ENCODE peak calls at places on chromosomes 5 and 9, in eight cellular contexts. One of them, this sample, is unnamed.

GRCh38 chr5:135553688-135554462 is 18.1 kb upstream of the NEUROG1 start:
- DNase-seq in neuronal stem cell: no peak
- DNase-seq in neural progenitor cell: peak; percentile 65
- DNase-seq in suprapubic skin: no peak
- DNase-seq in adrenal gland: no peak
- DNase-seq in CD4-positive, CD25-positive, alpha-beta regulatory T cell: no peak
- DNase-seq in thoracic aorta: no peak
- DNase-seq in tibial nerve: no peak
- DNase-seq in this sample: no peak

GRCh38 chr5:57592236-57592635 is 109.6 kb upstream of the ACTBL2 start:
- DNase-seq in suprapubic skin: no peak
- DNase-seq in thoracic aorta: no peak
- DNase-seq in neural progenitor cell: no peak
- DNase-seq in neuronal stem cell: no peak
- DNase-seq in CD4-positive, CD25-positive, alpha-beta regulatory T cell: no peak
- DNase-seq in adrenal gland: no peak
- DNase-seq in tibial nerve: no peak
- DNase-seq in this sample: no peak

GRCh38 chr5:179732918-179733763 is 519 bp downstream of the MAML1 start:
- DNase-seq in neuronal stem cell: peak; percentile 12
- DNase-seq in tibial nerve: peak; percentile 30
- DNase-seq in CD4-positive, CD25-positive, alpha-beta regulatory T cell: peak; percentile 48
- DNase-seq in neural progenitor cell: peak; percentile 52
- DNase-seq in suprapubic skin: no peak
- DNase-seq in thoracic aorta: no peak
- DNase-seq in adrenal gland: peak; percentile 58
- DNase-seq in this sample: peak; percentile 10

GRCh38 chr5:34571380-34572041 is 84.6 kb upstream of the RAI14 start:
- DNase-seq in suprapubic skin: no peak
- DNase-seq in tibial nerve: no peak
- DNase-seq in CD4-positive, CD25-positive, alpha-beta regulatory T cell: no peak
- DNase-seq in adrenal gland: no peak
- DNase-seq in thoracic aorta: no peak
- DNase-seq in neural progenitor cell: no peak
- DNase-seq in neuronal stem cell: no peak
- DNase-seq in this sample: no peak

GRCh38 chr5:78404682-78405293 is 44.4 kb downstream of the SCAMP1 start:
- DNase-seq in suprapubic skin: no peak
- DNase-seq in adrenal gland: no peak
- DNase-seq in tibial nerve: no peak
- DNase-seq in neural progenitor cell: no peak
- DNase-seq in thoracic aorta: no peak
- DNase-seq in neuronal stem cell: no peak
- DNase-seq in CD4-positive, CD25-positive, alpha-beta regulatory T cell: no peak
- DNase-seq in this sample: no peak

GRCh38 chr5:179768326-179769085 is 25.3 kb upstream of the LTC4S start:
- DNase-seq in adrenal gland: no peak
- DNase-seq in suprapubic skin: no peak
- DNase-seq in thoracic aorta: no peak
- DNase-seq in CD4-positive, CD25-positive, alpha-beta regulatory T cell: no peak
- DNase-seq in tibial nerve: no peak
- DNase-seq in neuronal stem cell: no peak
- DNase-seq in neural progenitor cell: peak; percentile 37
- DNase-seq in this sample: no peak

GRCh38 chr5:74927336-74927735 is 61.1 kb upstream of the FAM169A start:
- DNase-seq in suprapubic skin: no peak
- DNase-seq in tibial nerve: no peak
- DNase-seq in adrenal gland: no peak
- DNase-seq in thoracic aorta: no peak
- DNase-seq in CD4-positive, CD25-positive, alpha-beta regulatory T cell: no peak
- DNase-seq in neural progenitor cell: no peak
- DNase-seq in neuronal stem cell: no peak
- DNase-seq in this sample: no peak

GRCh38 chr9:80401243-80401642 is 829.5 kb downstream of the TLE4 start:
- DNase-seq in neuronal stem cell: no peak
- DNase-seq in neural progenitor cell: no peak
- DNase-seq in tibial nerve: no peak
- DNase-seq in thoracic aorta: no peak
- DNase-seq in suprapubic skin: no peak
- DNase-seq in CD4-positive, CD25-positive, alpha-beta regulatory T cell: no peak
- DNase-seq in adrenal gland: no peak
- DNase-seq in this sample: no peak

GRCh38 chr5:87827561-87827960 is 414.8 kb upstream of the CCNH start:
- DNase-seq in neuronal stem cell: no peak
- DNase-seq in suprapubic skin: no peak
- DNase-seq in tibial nerve: no peak
- DNase-seq in CD4-positive, CD25-positive, alpha-beta regulatory T cell: no peak
- DNase-seq in neural progenitor cell: no peak
- DNase-seq in adrenal gland: no peak
- DNase-seq in thoracic aorta: no peak
- DNase-seq in this sample: no peak

GRCh38 chr9:125297917-125298316 is 36.3 kb downstream of the GAPVD1 start:
- DNase-seq in thoracic aorta: no peak
- DNase-seq in neural progenitor cell: no peak
- DNase-seq in tibial nerve: no peak
- DNase-seq in adrenal gland: no peak
- DNase-seq in CD4-positive, CD25-positive, alpha-beta regulatory T cell: peak; percentile 20
- DNase-seq in suprapubic skin: no peak
- DNase-seq in neuronal stem cell: no peak
- DNase-seq in this sample: peak; percentile 22

GRCh38 chr5:131968396-131968954 is 23.0 kb upstream of the MEIKIN start:
- DNase-seq in adrenal gland: no peak
- DNase-seq in neural progenitor cell: no peak
- DNase-seq in CD4-positive, CD25-positive, alpha-beta regulatory T cell: no peak
- DNase-seq in tibial nerve: no peak
- DNase-seq in neuronal stem cell: no peak
- DNase-seq in suprapubic skin: no peak
- DNase-seq in thoracic aorta: no peak
- DNase-seq in this sample: no peak

GRCh38 chr9:131865446-131866195 is 125.7 kb upstream of the RAPGEF1 start:
- DNase-seq in thoracic aorta: no peak
- DNase-seq in suprapubic skin: no peak
- DNase-seq in tibial nerve: no peak
- DNase-seq in CD4-positive, CD25-positive, alpha-beta regulatory T cell: no peak
- DNase-seq in neuronal stem cell: no peak
- DNase-seq in neural progenitor cell: no peak
- DNase-seq in adrenal gland: no peak
- DNase-seq in this sample: no peak

GRCh38 chr9:114155263-114155966 is at the start of gene COL27A1:
- DNase-seq in thoracic aorta: peak; percentile 64
- DNase-seq in tibial nerve: peak; percentile 87
- DNase-seq in neural progenitor cell: peak; percentile 93
- DNase-seq in neuronal stem cell: peak; percentile 88
- DNase-seq in suprapubic skin: peak; percentile 89
- DNase-seq in CD4-positive, CD25-positive, alpha-beta regulatory T cell: peak; percentile 65
- DNase-seq in adrenal gland: peak; percentile 87
- DNase-seq in this sample: peak; percentile 38

GRCh38 chr9:80874276-80874675 is 815.1 kb downstream of the TLE1 start:
- DNase-seq in tibial nerve: no peak
- DNase-seq in suprapubic skin: no peak
- DNase-seq in adrenal gland: no peak
- DNase-seq in thoracic aorta: no peak
- DNase-seq in neural progenitor cell: no peak
- DNase-seq in neuronal stem cell: no peak
- DNase-seq in CD4-positive, CD25-positive, alpha-beta regulatory T cell: no peak
- DNase-seq in this sample: no peak

GRCh38 chr9:91156451-91157234 is 205.1 kb downstream of the AUH start:
- DNase-seq in adrenal gland: no peak
- DNase-seq in tibial nerve: no peak
- DNase-seq in CD4-positive, CD25-positive, alpha-beta regulatory T cell: no peak
- DNase-seq in suprapubic skin: no peak
- DNase-seq in thoracic aorta: no peak
- DNase-seq in neural progenitor cell: no peak
- DNase-seq in neuronal stem cell: no peak
- DNase-seq in this sample: no peak

GRCh38 chr5:163571755-163572154 is 66.3 kb downstream of the MAT2B start:
- DNase-seq in thoracic aorta: no peak
- DNase-seq in tibial nerve: no peak
- DNase-seq in suprapubic skin: no peak
- DNase-seq in neural progenitor cell: no peak
- DNase-seq in neuronal stem cell: no peak
- DNase-seq in adrenal gland: no peak
- DNase-seq in CD4-positive, CD25-positive, alpha-beta regulatory T cell: no peak
- DNase-seq in this sample: no peak

GRCh38 chr5:95113489-95113888 is 171.4 kb downstream of the MCTP1 start:
- DNase-seq in CD4-positive, CD25-positive, alpha-beta regulatory T cell: no peak
- DNase-seq in thoracic aorta: no peak
- DNase-seq in suprapubic skin: no peak
- DNase-seq in neural progenitor cell: peak; percentile 45
- DNase-seq in adrenal gland: no peak
- DNase-seq in tibial nerve: no peak
- DNase-seq in neuronal stem cell: no peak
- DNase-seq in this sample: no peak

GRCh38 chr5:57950616-57951228 is 468.1 kb upstream of the ACTBL2 start:
- DNase-seq in neuronal stem cell: no peak
- DNase-seq in neural progenitor cell: peak; percentile 56
- DNase-seq in adrenal gland: no peak
- DNase-seq in suprapubic skin: no peak
- DNase-seq in CD4-positive, CD25-positive, alpha-beta regulatory T cell: no peak
- DNase-seq in tibial nerve: no peak
- DNase-seq in thoracic aorta: no peak
- DNase-seq in this sample: no peak

GRCh38 chr5:115770466-115770865 is 46.0 kb downstream of the CDO1 start:
- DNase-seq in neural progenitor cell: peak; percentile 69
- DNase-seq in thoracic aorta: no peak
- DNase-seq in CD4-positive, CD25-positive, alpha-beta regulatory T cell: peak; percentile 10
- DNase-seq in neuronal stem cell: peak; percentile 11
- DNase-seq in tibial nerve: no peak
- DNase-seq in adrenal gland: no peak
- DNase-seq in suprapubic skin: no peak
- DNase-seq in this sample: no peak

GRCh38 chr9:36764364-36765076 is 191.8 kb downstream of the MELK start:
- DNase-seq in tibial nerve: no peak
- DNase-seq in neuronal stem cell: no peak
- DNase-seq in adrenal gland: no peak
- DNase-seq in CD4-positive, CD25-positive, alpha-beta regulatory T cell: no peak
- DNase-seq in neural progenitor cell: peak; percentile 23
- DNase-seq in suprapubic skin: no peak
- DNase-seq in thoracic aorta: no peak
- DNase-seq in this sample: no peak

GRCh38 chr5:34483442-34484033 is 172.6 kb upstream of the RAI14 start:
- DNase-seq in thoracic aorta: no peak
- DNase-seq in tibial nerve: no peak
- DNase-seq in neural progenitor cell: peak; percentile 79
- DNase-seq in suprapubic skin: no peak
- DNase-seq in adrenal gland: no peak
- DNase-seq in CD4-positive, CD25-positive, alpha-beta regulatory T cell: no peak
- DNase-seq in neuronal stem cell: peak; percentile 44
- DNase-seq in this sample: no peak

GRCh38 chr5:1204693-1205242 is 3.4 kb downstream of the SLC6A19 start:
- DNase-seq in neuronal stem cell: peak; percentile 14
- DNase-seq in neural progenitor cell: peak; percentile 80
- DNase-seq in adrenal gland: no peak
- DNase-seq in thoracic aorta: no peak
- DNase-seq in CD4-positive, CD25-positive, alpha-beta regulatory T cell: no peak
- DNase-seq in suprapubic skin: no peak
- DNase-seq in tibial nerve: no peak
- DNase-seq in this sample: no peak

GRCh38 chr5:101728933-101729332 is 567.2 kb downstream of the SLCO4C1 start:
- DNase-seq in neural progenitor cell: peak; percentile 34
- DNase-seq in adrenal gland: no peak
- DNase-seq in tibial nerve: no peak
- DNase-seq in suprapubic skin: no peak
- DNase-seq in CD4-positive, CD25-positive, alpha-beta regulatory T cell: no peak
- DNase-seq in neuronal stem cell: no peak
- DNase-seq in thoracic aorta: no peak
- DNase-seq in this sample: no peak

GRCh38 chr9:110125207-110125751 is 82.7 kb downstream of the C9orf152 start:
- DNase-seq in adrenal gland: peak; percentile 85
- DNase-seq in neuronal stem cell: peak; percentile 87
- DNase-seq in CD4-positive, CD25-positive, alpha-beta regulatory T cell: no peak
- DNase-seq in thoracic aorta: peak; percentile 71
- DNase-seq in neural progenitor cell: peak; percentile 94
- DNase-seq in suprapubic skin: peak; percentile 88
- DNase-seq in tibial nerve: peak; percentile 79
- DNase-seq in this sample: no peak
- H3K4me3 ChIP-seq in adrenal gland: no peak overlapping the region
- H3K4me3 ChIP-seq in neuronal stem cell: peak overlapping the region; percentile 7
- H3K4me3 ChIP-seq in CD4-positive, CD25-positive, alpha-beta regulatory T cell: no peak overlapping the region
- H3K4me3 ChIP-seq in thoracic aorta: peak overlapping the region; percentile 69
- H3K4me3 ChIP-seq in neural progenitor cell: no peak overlapping the region
- H3K4me3 ChIP-seq in suprapubic skin: no peak overlapping the region
- H3K4me3 ChIP-seq in tibial nerve: peak overlapping the region; percentile 12
- H3K4me3 ChIP-seq in this sample: no peak overlapping the region

GRCh38 chr9:34656992-34657391 is 5.0 kb downstream of the IL11RA start:
- DNase-seq in adrenal gland: no peak
- DNase-seq in neuronal stem cell: no peak
- DNase-seq in CD4-positive, CD25-positive, alpha-beta regulatory T cell: no peak
- DNase-seq in tibial nerve: no peak
- DNase-seq in neural progenitor cell: no peak
- DNase-seq in suprapubic skin: no peak
- DNase-seq in thoracic aorta: no peak
- DNase-seq in this sample: no peak

GRCh38 chr9:34654317-34655083 is 2.5 kb downstream of the IL11RA start:
- DNase-seq in CD4-positive, CD25-positive, alpha-beta regulatory T cell: no peak
- DNase-seq in tibial nerve: peak; percentile 65
- DNase-seq in thoracic aorta: peak; percentile 46
- DNase-seq in adrenal gland: peak; percentile 50
- DNase-seq in suprapubic skin: no peak
- DNase-seq in neuronal stem cell: no peak
- DNase-seq in neural progenitor cell: no peak
- DNase-seq in this sample: no peak

GRCh38 chr9:34655394-34655793 is 3.4 kb downstream of the IL11RA start:
- DNase-seq in suprapubic skin: no peak
- DNase-seq in neuronal stem cell: no peak
- DNase-seq in neural progenitor cell: no peak
- DNase-seq in CD4-positive, CD25-positive, alpha-beta regulatory T cell: no peak
- DNase-seq in adrenal gland: no peak
- DNase-seq in tibial nerve: no peak
- DNase-seq in thoracic aorta: no peak
- DNase-seq in this sample: no peak

GRCh38 chr9:34659592-34660253 is 2.7 kb downstream of the CCL27 start:
- DNase-seq in thoracic aorta: no peak
- DNase-seq in suprapubic skin: no peak
- DNase-seq in adrenal gland: no peak
- DNase-seq in neuronal stem cell: no peak
- DNase-seq in tibial nerve: no peak
- DNase-seq in CD4-positive, CD25-positive, alpha-beta regulatory T cell: no peak
- DNase-seq in neural progenitor cell: no peak
- DNase-seq in this sample: no peak

GRCh38 chr9:34658461-34658860 is 4.0 kb downstream of the CCL27 start:
- DNase-seq in adrenal gland: no peak
- DNase-seq in suprapubic skin: no peak
- DNase-seq in thoracic aorta: no peak
- DNase-seq in neuronal stem cell: no peak
- DNase-seq in tibial nerve: no peak
- DNase-seq in neural progenitor cell: no peak
- DNase-seq in CD4-positive, CD25-positive, alpha-beta regulatory T cell: no peak
- DNase-seq in this sample: no peak
- H3K27ac ChIP-seq in adrenal gland: no peak overlapping the region
- H3K27ac ChIP-seq in suprapubic skin: no peak overlapping the region
- H3K27ac ChIP-seq in thoracic aorta: no peak overlapping the region
- H3K27ac ChIP-seq in neuronal stem cell: no peak overlapping the region
- H3K27ac ChIP-seq in tibial nerve: no peak overlapping the region
- H3K27ac ChIP-seq in neural progenitor cell: no peak overlapping the region
- H3K27ac ChIP-seq in CD4-positive, CD25-positive, alpha-beta regulatory T cell: no peak overlapping the region
- H3K27ac ChIP-seq in this sample: no peak overlapping the region

GRCh38 chr5:128362398-128362797 is 175.6 kb downstream of the FBN2 start:
- DNase-seq in tibial nerve: no peak
- DNase-seq in adrenal gland: no peak
- DNase-seq in suprapubic skin: no peak
- DNase-seq in thoracic aorta: no peak
- DNase-seq in neuronal stem cell: no peak
- DNase-seq in CD4-positive, CD25-positive, alpha-beta regulatory T cell: no peak
- DNase-seq in neural progenitor cell: no peak
- DNase-seq in this sample: no peak
- H3K36me3 ChIP-seq in tibial nerve: no peaks in the 10 kb centered on the region
- H3K36me3 ChIP-seq in adrenal gland: no peaks in the 10 kb centered on the region
- H3K36me3 ChIP-seq in suprapubic skin: no peaks in the 10 kb centered on the region
- H3K36me3 ChIP-seq in thoracic aorta: no peaks in the 10 kb centered on the region
- H3K36me3 ChIP-seq in neuronal stem cell: peaks cover 3% of the 10 kb centered on the region
- H3K36me3 ChIP-seq in CD4-positive, CD25-positive, alpha-beta regulatory T cell: no peaks in the 10 kb centered on the region
- H3K36me3 ChIP-seq in neural progenitor cell: no peaks in the 10 kb centered on the region
- H3K36me3 ChIP-seq in this sample: no peaks in the 10 kb centered on the region

GRCh38 chr5:59340637-59341036 is 552.9 kb downstream of the PDE4D start:
- DNase-seq in neural progenitor cell: no peak
- DNase-seq in neuronal stem cell: no peak
- DNase-seq in tibial nerve: no peak
- DNase-seq in CD4-positive, CD25-positive, alpha-beta regulatory T cell: no peak
- DNase-seq in adrenal gland: no peak
- DNase-seq in suprapubic skin: no peak
- DNase-seq in thoracic aorta: no peak
- DNase-seq in this sample: no peak
- H3K4me3 ChIP-seq in neural progenitor cell: no peak overlapping the region
- H3K4me3 ChIP-seq in neuronal stem cell: no peak overlapping the region
- H3K4me3 ChIP-seq in tibial nerve: no peak overlapping the region
- H3K4me3 ChIP-seq in CD4-positive, CD25-positive, alpha-beta regulatory T cell: no peak overlapping the region
- H3K4me3 ChIP-seq in adrenal gland: no peak overlapping the region
- H3K4me3 ChIP-seq in suprapubic skin: no peak overlapping the region
- H3K4me3 ChIP-seq in thoracic aorta: no peak overlapping the region
- H3K4me3 ChIP-seq in this sample: no peak overlapping the region